ENCODE peak calls at places on chromosomes 3 and 15, in eight cellular contexts. One of them, this sample, is unnamed.
A peak's percentile ranks its signal among the peaks of the same experiment; 100 is the strongest.

GRCh38 chr3:124559650-124560405 is 170.4 kb upstream of the UMPS start:
- DNase-seq in heart left ventricle: peak; percentile 50
- DNase-seq in HepG2: peak; percentile 60
- DNase-seq in H9: peak; percentile 82
- DNase-seq in pancreas: peak; percentile 66
- DNase-seq in gastrocnemius medialis: peak; percentile 43
- DNase-seq in stomach: peak; percentile 82
- DNase-seq in RWPE1: peak; percentile 75
- DNase-seq in this sample: peak; percentile 91

GRCh38 chr15:42226648-42227047 is 18.5 kb upstream of the VPS39 start:
- DNase-seq in heart left ventricle: no peak
- DNase-seq in HepG2: peak; percentile 78
- DNase-seq in H9: no peak
- DNase-seq in pancreas: no peak
- DNase-seq in gastrocnemius medialis: no peak
- DNase-seq in stomach: no peak
- DNase-seq in RWPE1: no peak
- DNase-seq in this sample: no peak

GRCh38 chr3:16522820-16523219 is 9.3 kb upstream of the RFTN1 start:
- DNase-seq in heart left ventricle: no peak
- DNase-seq in HepG2: no peak
- DNase-seq in H9: no peak
- DNase-seq in pancreas: no peak
- DNase-seq in gastrocnemius medialis: no peak
- DNase-seq in stomach: no peak
- DNase-seq in RWPE1: no peak
- DNase-seq in this sample: no peak

GRCh38 chr15:89556413-89557262 is 18.6 kb upstream of the TICRR start:
- DNase-seq in heart left ventricle: peak; percentile 41
- DNase-seq in HepG2: peak; percentile 62
- DNase-seq in H9: peak; percentile 75
- DNase-seq in pancreas: peak; percentile 25
- DNase-seq in gastrocnemius medialis: peak; percentile 14
- DNase-seq in stomach: no peak
- DNase-seq in RWPE1: peak; percentile 68
- DNase-seq in this sample: peak; percentile 88

GRCh38 chr15:101511717-101512116 is 22.2 kb upstream of the PCSK6 start:
- DNase-seq in heart left ventricle: no peak
- DNase-seq in HepG2: no peak
- DNase-seq in H9: no peak
- DNase-seq in pancreas: no peak
- DNase-seq in gastrocnemius medialis: no peak
- DNase-seq in stomach: no peak
- DNase-seq in RWPE1: no peak
- DNase-seq in this sample: no peak

GRCh38 chr3:31135546-31135945 is 241.1 kb upstream of the GADL1 start:
- DNase-seq in heart left ventricle: no peak
- DNase-seq in HepG2: no peak
- DNase-seq in H9: no peak
- DNase-seq in pancreas: no peak
- DNase-seq in gastrocnemius medialis: no peak
- DNase-seq in stomach: no peak
- DNase-seq in RWPE1: no peak
- DNase-seq in this sample: no peak

GRCh38 chr3:101643861-101644613 is 32.9 kb downstream of the ZBTB11 start:
- DNase-seq in heart left ventricle: no peak
- DNase-seq in HepG2: no peak
- DNase-seq in H9: no peak
- DNase-seq in pancreas: no peak
- DNase-seq in gastrocnemius medialis: no peak
- DNase-seq in stomach: no peak
- DNase-seq in RWPE1: no peak
- DNase-seq in this sample: no peak

GRCh38 chr3:126034481-126035361 is 49.2 kb downstream of the SLC41A3 start:
- DNase-seq in heart left ventricle: no peak
- DNase-seq in HepG2: no peak
- DNase-seq in H9: peak; percentile 5
- DNase-seq in pancreas: no peak
- DNase-seq in gastrocnemius medialis: no peak
- DNase-seq in stomach: peak; percentile 24
- DNase-seq in RWPE1: no peak
- DNase-seq in this sample: no peak

GRCh38 chr3:38454884-38455638 is 1.4 kb downstream of the ACVR2B start:
- DNase-seq in heart left ventricle: peak; percentile 73
- DNase-seq in HepG2: peak; percentile 81
- DNase-seq in H9: peak; percentile 89
- DNase-seq in pancreas: peak; percentile 88
- DNase-seq in gastrocnemius medialis: peak; percentile 79
- DNase-seq in stomach: peak; percentile 87
- DNase-seq in RWPE1: peak; percentile 70
- DNase-seq in this sample: peak; percentile 88

GRCh38 chr3:57062119-57062631 is 1.7 kb downstream of the SPATA12 start:
- DNase-seq in heart left ventricle: no peak
- DNase-seq in HepG2: no peak
- DNase-seq in H9: peak; percentile 49
- DNase-seq in pancreas: no peak
- DNase-seq in gastrocnemius medialis: no peak
- DNase-seq in stomach: no peak
- DNase-seq in RWPE1: no peak
- DNase-seq in this sample: no peak

GRCh38 chr3:185215873-185216586 is 37.8 kb downstream of the EHHADH start:
- DNase-seq in heart left ventricle: no peak
- DNase-seq in HepG2: peak; percentile 14
- DNase-seq in H9: no peak
- DNase-seq in pancreas: no peak
- DNase-seq in gastrocnemius medialis: no peak
- DNase-seq in stomach: no peak
- DNase-seq in RWPE1: peak; percentile 30
- DNase-seq in this sample: no peak

GRCh38 chr3:87548271-87548670 is 271.9 kb upstream of the POU1F1 start:
- DNase-seq in heart left ventricle: no peak
- DNase-seq in HepG2: no peak
- DNase-seq in H9: no peak
- DNase-seq in pancreas: no peak
- DNase-seq in gastrocnemius medialis: no peak
- DNase-seq in stomach: no peak
- DNase-seq in RWPE1: no peak
- DNase-seq in this sample: no peak

GRCh38 chr3:100602506-100603444 is 6.6 kb upstream of the ADGRG7 start:
- DNase-seq in heart left ventricle: no peak
- DNase-seq in HepG2: peak; percentile 73
- DNase-seq in H9: peak; percentile 32
- DNase-seq in pancreas: no peak
- DNase-seq in gastrocnemius medialis: no peak
- DNase-seq in stomach: no peak
- DNase-seq in RWPE1: peak; percentile 53
- DNase-seq in this sample: peak; percentile 63

GRCh38 chr3:182491571-182491970 is 301.7 kb upstream of the ATP11B start:
- DNase-seq in heart left ventricle: no peak
- DNase-seq in HepG2: no peak
- DNase-seq in H9: no peak
- DNase-seq in pancreas: no peak
- DNase-seq in gastrocnemius medialis: no peak
- DNase-seq in stomach: no peak
- DNase-seq in RWPE1: no peak
- DNase-seq in this sample: no peak

GRCh38 chr3:8576841-8577553 is 67.6 kb downstream of the SSUH2 start:
- DNase-seq in heart left ventricle: no peak
- DNase-seq in HepG2: no peak
- DNase-seq in H9: no peak
- DNase-seq in pancreas: no peak
- DNase-seq in gastrocnemius medialis: no peak
- DNase-seq in stomach: no peak
- DNase-seq in RWPE1: no peak
- DNase-seq in this sample: no peak

GRCh38 chr15:44427756-44428724 is 611 bp downstream of the CTDSPL2 start:
- DNase-seq in heart left ventricle: no peak
- DNase-seq in HepG2: peak; percentile 62
- DNase-seq in H9: no peak
- DNase-seq in pancreas: no peak
- DNase-seq in gastrocnemius medialis: no peak
- DNase-seq in stomach: peak; percentile 74
- DNase-seq in RWPE1: peak; percentile 60
- DNase-seq in this sample: peak; percentile 85

GRCh38 chr3:174951023-174951422 is 91.9 kb downstream of the NAALADL2 start:
- DNase-seq in heart left ventricle: no peak
- DNase-seq in HepG2: no peak
- DNase-seq in H9: no peak
- DNase-seq in pancreas: no peak
- DNase-seq in gastrocnemius medialis: no peak
- DNase-seq in stomach: no peak
- DNase-seq in RWPE1: peak; percentile 55
- DNase-seq in this sample: no peak

GRCh38 chr15:40787991-40788390 is 18.2 kb downstream of the C15orf62 start:
- DNase-seq in heart left ventricle: no peak
- DNase-seq in HepG2: no peak
- DNase-seq in H9: no peak
- DNase-seq in pancreas: no peak
- DNase-seq in gastrocnemius medialis: no peak
- DNase-seq in stomach: no peak
- DNase-seq in RWPE1: no peak
- DNase-seq in this sample: no peak

GRCh38 chr15:60793656-60794055 is 314.7 kb upstream of the ICE2 start:
- DNase-seq in heart left ventricle: no peak
- DNase-seq in HepG2: no peak
- DNase-seq in H9: no peak
- DNase-seq in pancreas: no peak
- DNase-seq in gastrocnemius medialis: peak; percentile 22
- DNase-seq in stomach: no peak
- DNase-seq in RWPE1: no peak
- DNase-seq in this sample: no peak

DNA sequence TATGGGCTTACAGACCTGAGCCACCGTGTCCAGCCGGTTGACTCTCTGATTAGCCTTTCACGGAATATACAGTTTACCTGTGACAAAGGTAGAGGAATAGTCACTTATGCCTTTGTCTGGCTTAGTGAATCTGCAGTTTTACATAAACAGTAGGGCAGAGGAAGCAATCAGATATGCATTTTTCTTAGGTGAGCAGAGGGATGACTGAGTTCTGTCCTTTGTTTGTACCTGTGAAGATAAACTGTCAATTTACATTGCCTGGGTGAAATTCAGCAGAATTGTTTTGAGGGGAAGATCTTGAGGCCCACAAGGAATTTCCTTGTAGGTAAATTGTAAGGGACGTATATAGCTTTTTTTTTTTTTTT is 10.8 kb downstream of the EDEM1 start:
- DNase-seq in heart left ventricle: no peak
- DNase-seq in HepG2: no peak
- DNase-seq in H9: no peak
- DNase-seq in pancreas: no peak
- DNase-seq in gastrocnemius medialis: no peak
- DNase-seq in stomach: no peak
- DNase-seq in RWPE1: no peak
- DNase-seq in this sample: no peak
- H3K27ac ChIP-seq in heart left ventricle: no peak overlapping the region
- H3K27ac ChIP-seq in HepG2: no peak overlapping the region
- H3K27ac ChIP-seq in H9: peak overlapping the region; percentile 94
- H3K27ac ChIP-seq in pancreas: no peak overlapping the region
- H3K27ac ChIP-seq in gastrocnemius medialis: no peak overlapping the region
- H3K27ac ChIP-seq in stomach: no peak overlapping the region
- H3K27ac ChIP-seq in RWPE1: peak overlapping the region; percentile 100
- H3K27ac ChIP-seq in this sample: peak overlapping the region; percentile 80

DNA sequence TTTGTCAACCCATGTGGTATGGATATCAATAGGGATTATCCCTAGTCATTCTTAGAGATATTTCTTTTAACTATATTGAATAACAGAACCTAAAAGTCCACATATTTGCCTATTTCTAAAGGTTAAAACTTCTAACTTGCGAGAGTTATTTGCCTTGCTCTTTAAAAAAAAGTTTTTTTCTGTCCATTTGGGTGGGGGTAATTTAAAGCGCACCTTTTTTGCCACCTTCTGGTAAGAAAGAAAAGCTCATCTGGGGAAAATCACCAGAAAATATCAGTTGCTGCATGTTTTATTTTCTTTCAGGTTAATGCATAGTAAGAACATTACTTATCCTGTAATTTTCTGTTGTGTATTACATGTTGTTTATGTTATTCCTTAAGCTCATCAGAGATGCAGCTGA is 242.0 kb upstream of the GOLGA6L4 start:
- DNase-seq in heart left ventricle: no peak
- DNase-seq in HepG2: no peak
- DNase-seq in H9: no peak
- DNase-seq in pancreas: no peak
- DNase-seq in gastrocnemius medialis: no peak
- DNase-seq in stomach: no peak
- DNase-seq in RWPE1: no peak
- DNase-seq in this sample: no peak
- TF ChIP-seq CTCF in heart left ventricle: no peak
- TF ChIP-seq CTCF in HepG2: no peak
- TF ChIP-seq CTCF in H9: peak; percentile 49
- TF ChIP-seq CTCF in pancreas: no peak
- TF ChIP-seq CTCF in gastrocnemius medialis: no peak
- TF ChIP-seq CTCF in stomach: no peak
- TF ChIP-seq CTCF in RWPE1: no peak
- TF ChIP-seq CTCF in this sample: no peak

GRCh38 chr15:75921732-75922703 is 18.3 kb downstream of the FBXO22 start:
- DNase-seq in heart left ventricle: peak; percentile 34
- DNase-seq in HepG2: peak; percentile 51
- DNase-seq in H9: no peak
- DNase-seq in pancreas: peak; percentile 28
- DNase-seq in gastrocnemius medialis: peak; percentile 57
- DNase-seq in stomach: peak; percentile 56
- DNase-seq in RWPE1: peak; percentile 84
- DNase-seq in this sample: peak; percentile 74
- H3K27ac ChIP-seq in heart left ventricle: no peak overlapping the region
- H3K27ac ChIP-seq in HepG2: no peak overlapping the region
- H3K27ac ChIP-seq in H9: no peak overlapping the region
- H3K27ac ChIP-seq in pancreas: no peak overlapping the region
- H3K27ac ChIP-seq in gastrocnemius medialis: no peak overlapping the region
- H3K27ac ChIP-seq in stomach: no peak overlapping the region
- H3K27ac ChIP-seq in RWPE1: peak overlapping the region; percentile 59
- H3K27ac ChIP-seq in this sample: peak overlapping the region; percentile 67

DNA sequence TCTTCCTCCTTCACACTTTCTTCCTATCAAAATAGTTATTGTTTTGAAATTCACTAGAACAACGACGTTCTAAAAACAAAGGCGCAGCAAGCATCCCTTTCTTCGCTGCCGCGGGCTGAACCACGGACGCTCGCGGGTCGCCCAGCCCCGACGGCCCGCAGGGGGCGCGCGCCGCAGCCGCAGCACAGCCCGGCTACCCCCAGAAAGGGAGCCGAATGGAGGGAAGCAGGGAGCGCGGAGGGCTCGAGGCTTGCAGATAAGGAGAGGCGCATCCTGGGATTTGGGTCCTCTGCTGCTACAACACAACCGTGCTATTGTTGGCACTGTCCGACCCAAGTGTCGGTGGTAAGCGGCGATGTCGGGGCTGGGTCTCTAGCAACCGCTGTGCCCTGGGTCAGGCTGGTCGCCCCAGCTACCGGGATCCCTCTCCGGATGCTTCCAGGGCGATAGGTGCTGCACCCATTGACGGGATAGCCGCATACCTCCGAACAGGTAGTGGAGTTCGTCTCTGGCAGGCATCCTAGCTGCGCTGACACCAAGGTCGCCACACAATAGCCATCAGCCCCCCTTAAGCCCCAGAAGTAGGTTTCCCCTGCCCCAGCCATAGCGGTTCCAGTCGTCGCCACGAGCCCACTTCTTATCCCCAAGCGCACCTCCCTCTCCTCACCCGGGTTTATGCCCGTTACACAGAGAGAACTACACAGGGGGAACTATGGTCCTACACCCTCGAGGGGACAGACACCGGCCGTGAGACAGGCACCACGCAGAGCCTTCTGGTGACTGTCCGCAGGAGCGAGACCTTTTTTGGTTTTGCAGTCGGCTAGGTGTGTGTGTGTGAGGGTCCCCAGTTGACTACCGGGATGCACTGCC is 6.0 kb downstream of the ONECUT1 start:
- DNase-seq in heart left ventricle: no peak
- DNase-seq in HepG2: no peak
- DNase-seq in H9: peak; percentile 80
- DNase-seq in pancreas: peak; percentile 68
- DNase-seq in gastrocnemius medialis: no peak
- DNase-seq in stomach: no peak
- DNase-seq in RWPE1: peak; percentile 41
- DNase-seq in this sample: peak; percentile 55
- TF ChIP-seq CTCF in heart left ventricle: peak; percentile 47
- TF ChIP-seq CTCF in HepG2: no peak
- TF ChIP-seq CTCF in H9: peak; percentile 97
- TF ChIP-seq CTCF in pancreas: peak; percentile 71
- TF ChIP-seq CTCF in gastrocnemius medialis: no peak
- TF ChIP-seq CTCF in stomach: no peak
- TF ChIP-seq CTCF in RWPE1: peak; percentile 76
- TF ChIP-seq CTCF in this sample: peak; percentile 58